ENCODE peak calls at places on chromosomes 6 and 20, in four cellular contexts. One of them, this sample, is unnamed. For H3K27me3, the result is how much of the 10 kb centered on the place peaks cover.

GRCh38 chr6:25442898-25443297 is 163.7 kb downstream of the CARMIL1 start:
- DNase-seq in upper lobe of right lung: no peak
- DNase-seq in neural progenitor cell: no peak
- DNase-seq in heart left ventricle: no peak
- DNase-seq in this sample: no peak

GRCh38 chr6:113776998-113777397 is 80.1 kb upstream of the MARCKS start:
- DNase-seq in upper lobe of right lung: no peak
- DNase-seq in neural progenitor cell: peak
- DNase-seq in heart left ventricle: no peak
- DNase-seq in this sample: no peak

GRCh38 chr20:13857961-13858360 is 73.1 kb downstream of the NDUFAF5 start:
- DNase-seq in neural progenitor cell: no peak
- DNase-seq in upper lobe of right lung: no peak
- DNase-seq in heart left ventricle: no peak
- DNase-seq in this sample: no peak

GRCh38 chr6:132865364-132865763 is 51.0 kb downstream of the RPS12 start:
- DNase-seq in neural progenitor cell: no peak
- DNase-seq in heart left ventricle: no peak
- DNase-seq in upper lobe of right lung: no peak
- DNase-seq in this sample: no peak

GRCh38 chr6:57221191-57221935 is 744 bp downstream of the RAB23 start:
- DNase-seq in neural progenitor cell: peak
- DNase-seq in heart left ventricle: peak
- DNase-seq in upper lobe of right lung: peak
- DNase-seq in this sample: peak

GRCh38 chr6:105116150-105116549 is 63.7 kb downstream of the POPDC3 start:
- DNase-seq in heart left ventricle: no peak
- DNase-seq in neural progenitor cell: no peak
- DNase-seq in upper lobe of right lung: no peak
- DNase-seq in this sample: no peak

GRCh38 chr6:106666290-106667021 is 37.1 kb downstream of the QRSL1 start:
- DNase-seq in neural progenitor cell: peak
- DNase-seq in upper lobe of right lung: no peak
- DNase-seq in heart left ventricle: no peak
- DNase-seq in this sample: no peak

GRCh38 chr6:16345449-16346330 is 107.3 kb downstream of the GMPR start:
- DNase-seq in neural progenitor cell: peak
- DNase-seq in heart left ventricle: no peak
- DNase-seq in upper lobe of right lung: no peak
- DNase-seq in this sample: peak

GRCh38 chr20:1900321-1900791 is 5.1 kb downstream of the SIRPA start:
- DNase-seq in neural progenitor cell: peak
- DNase-seq in upper lobe of right lung: no peak
- DNase-seq in heart left ventricle: peak
- DNase-seq in this sample: peak

GRCh38 chr20:56828402-56828801 is 199.3 kb downstream of the TFAP2C start:
- DNase-seq in heart left ventricle: no peak
- DNase-seq in neural progenitor cell: no peak
- DNase-seq in upper lobe of right lung: no peak
- DNase-seq in this sample: no peak
- H3K27me3 ChIP-seq in heart left ventricle: half or more
- H3K27me3 ChIP-seq in neural progenitor cell: under half
- H3K27me3 ChIP-seq in upper lobe of right lung: under half
- H3K27me3 ChIP-seq in this sample: under half

DNA sequence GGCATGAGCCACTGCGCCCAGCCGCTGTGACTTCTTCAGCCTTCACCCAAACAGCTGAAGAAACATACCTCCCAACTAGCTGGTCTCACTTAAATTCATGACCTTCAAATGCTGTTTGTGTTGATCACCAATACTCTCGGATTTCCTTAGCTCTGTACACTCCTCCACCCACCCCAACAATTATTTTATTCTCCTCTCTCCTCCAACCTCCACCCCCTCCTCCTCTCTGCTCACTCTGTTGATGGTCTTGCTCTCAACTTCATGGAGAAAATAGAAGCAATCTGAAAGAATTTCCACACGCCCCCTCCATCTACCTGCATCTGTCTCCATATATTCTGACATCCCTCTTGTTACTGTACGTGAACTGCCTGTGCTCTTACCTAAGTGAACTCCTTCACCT is 6.6 kb upstream of the DLK2 start:
- DNase-seq in upper lobe of right lung: no peak
- DNase-seq in neural progenitor cell: no peak
- DNase-seq in heart left ventricle: no peak
- DNase-seq in this sample: no peak
- H3K27me3 ChIP-seq in upper lobe of right lung: under half
- H3K27me3 ChIP-seq in neural progenitor cell: under half
- H3K27me3 ChIP-seq in heart left ventricle: under half
- H3K27me3 ChIP-seq in this sample: under half

DNA sequence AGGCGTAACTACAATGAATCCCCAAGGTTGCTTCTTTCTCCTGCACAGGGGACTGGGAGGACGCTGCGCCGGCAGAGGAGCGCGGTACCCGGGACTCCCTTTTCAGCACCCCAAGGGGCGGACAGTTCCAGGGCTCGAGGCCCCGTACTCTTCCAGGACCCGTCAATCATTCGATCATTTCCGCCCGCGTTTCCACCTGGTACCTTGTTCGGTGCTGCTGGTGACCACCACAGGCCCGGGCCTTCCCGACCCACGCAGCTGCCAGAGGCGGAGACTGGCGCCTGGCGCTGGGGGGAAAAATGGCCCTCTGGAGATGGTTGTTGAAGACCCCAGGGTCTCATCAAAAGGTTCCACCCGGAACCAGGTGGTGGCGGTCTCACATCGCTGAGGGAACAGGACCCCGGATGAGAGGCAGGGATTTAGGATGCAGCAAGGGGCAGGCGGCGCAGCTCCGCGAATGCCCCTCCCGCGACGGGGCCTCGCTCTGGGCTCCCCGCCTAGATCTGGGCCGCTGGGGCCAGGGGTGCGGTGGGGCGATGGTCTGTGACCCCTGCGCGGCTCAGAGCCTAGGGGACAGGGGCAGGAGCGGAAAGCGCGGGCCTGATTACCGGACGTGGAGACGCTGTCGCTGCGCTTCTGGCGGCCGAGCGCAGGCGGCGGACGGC is 744 bp downstream of the VSX1 start:
- DNase-seq in heart left ventricle: no peak
- DNase-seq in upper lobe of right lung: no peak
- DNase-seq in neural progenitor cell: peak
- DNase-seq in this sample: peak
- H3K27me3 ChIP-seq in heart left ventricle: half or more
- H3K27me3 ChIP-seq in upper lobe of right lung: half or more
- H3K27me3 ChIP-seq in neural progenitor cell: half or more
- H3K27me3 ChIP-seq in this sample: half or more

GRCh38 chr6:27577922-27578321 is 105.0 kb upstream of the ZNF184 start:
- DNase-seq in neural progenitor cell: no peak
- DNase-seq in upper lobe of right lung: no peak
- DNase-seq in heart left ventricle: no peak
- DNase-seq in this sample: no peak
- H3K27me3 ChIP-seq in neural progenitor cell: under half
- H3K27me3 ChIP-seq in upper lobe of right lung: under half
- H3K27me3 ChIP-seq in heart left ventricle: half or more
- H3K27me3 ChIP-seq in this sample: under half

GRCh38 chr6:1605822-1606532 is 3.7 kb upstream of the FOXC1 start:
- DNase-seq in heart left ventricle: no peak
- DNase-seq in neural progenitor cell: peak
- DNase-seq in upper lobe of right lung: no peak
- DNase-seq in this sample: no peak
- H3K27me3 ChIP-seq in heart left ventricle: half or more
- H3K27me3 ChIP-seq in neural progenitor cell: half or more
- H3K27me3 ChIP-seq in upper lobe of right lung: half or more
- H3K27me3 ChIP-seq in this sample: half or more

GRCh38 chr20:40714109-40714508 is 25.1 kb upstream of the MAFB start:
- DNase-seq in upper lobe of right lung: no peak
- DNase-seq in heart left ventricle: no peak
- DNase-seq in neural progenitor cell: no peak
- DNase-seq in this sample: no peak

GRCh38 chr20:40710608-40711007 is 21.6 kb upstream of the MAFB start:
- DNase-seq in upper lobe of right lung: no peak
- DNase-seq in neural progenitor cell: no peak
- DNase-seq in heart left ventricle: no peak
- DNase-seq in this sample: no peak

GRCh38 chr20:40714916-40715315 is 25.9 kb upstream of the MAFB start:
- DNase-seq in heart left ventricle: no peak
- DNase-seq in upper lobe of right lung: no peak
- DNase-seq in neural progenitor cell: no peak
- DNase-seq in this sample: no peak

GRCh38 chr20:40713508-40713907 is 24.5 kb upstream of the MAFB start:
- DNase-seq in heart left ventricle: no peak
- DNase-seq in neural progenitor cell: no peak
- DNase-seq in upper lobe of right lung: no peak
- DNase-seq in this sample: no peak

DNA sequence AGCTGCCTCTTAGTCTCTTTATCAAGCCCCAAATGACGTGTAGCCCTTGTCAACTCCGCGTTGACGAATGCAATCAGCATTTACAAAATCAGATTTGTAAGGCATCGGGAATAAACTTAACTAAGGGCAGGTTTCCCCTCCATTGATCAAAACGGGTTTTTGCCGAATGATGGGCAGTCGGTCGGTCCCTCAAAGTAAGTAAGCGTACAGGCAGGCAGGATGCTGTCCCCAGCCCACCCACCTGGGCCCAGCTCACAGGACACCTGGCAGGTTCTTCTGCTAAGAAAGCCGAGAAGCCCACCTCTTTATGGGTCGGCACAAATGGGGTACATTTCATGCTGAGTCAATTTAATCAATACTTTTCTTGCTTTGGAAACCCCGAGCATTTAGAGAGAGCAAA is 22.0 kb upstream of the MAFB start:
- DNase-seq in heart left ventricle: no peak
- DNase-seq in upper lobe of right lung: no peak
- DNase-seq in neural progenitor cell: peak
- DNase-seq in this sample: no peak
- H3K27me3 ChIP-seq in heart left ventricle: under half
- H3K27me3 ChIP-seq in upper lobe of right lung: under half
- H3K27me3 ChIP-seq in neural progenitor cell: under half
- H3K27me3 ChIP-seq in this sample: under half

This sample was measured in adrenal gland.